ENCODE peak calls at places on chromosomes 1 and 21, in seven cellular contexts. Z, A, B, L, I, K and C are unnamed samples.

GRCh38 chr1:41653574-41653973 is 169.1 kb upstream of the EDN2 start:
- DNase-seq in I (peak), B (no peak), A (no peak), Z (no peak), L (no peak), K (no peak), C (no peak)

GRCh38 chr1:36366091-36366661 is 19.5 kb downstream of the STK40 start:
- DNase-seq in K (peak), Z (no peak), A (peak), L (no peak), I (peak), B (no peak), C (peak)

GRCh38 chr1:178397678-178398077 is 99.1 kb downstream of the CLEC20A start:
- DNase-seq in B (peak), I (no peak), L (no peak), K (peak), Z (no peak), A (no peak), C (no peak)

GRCh38 chr1:24957016-24957807 is 27.1 kb upstream of the RUNX3 start:
- DNase-seq in B (no peak), A (no peak), Z (no peak), K (no peak), L (no peak), I (no peak), C (no peak)

GRCh38 chr1:24525606-24526005 is 23.0 kb downstream of the RCAN3 start:
- DNase-seq in K (no peak), B (no peak), I (no peak), L (no peak), Z (no peak), A (no peak), C (no peak)

GRCh38 chr1:228792601-228793000 is 57.3 kb downstream of the RHOU start:
- DNase-seq in K (no peak), A (no peak), I (no peak), Z (no peak), B (no peak), L (no peak), C (no peak)

GRCh38 chr1:3244025-3244424 is 175.0 kb downstream of the PRDM16 start:
- DNase-seq in L (no peak), Z (no peak), A (no peak), I (no peak), B (no peak), K (no peak), C (no peak)

GRCh38 chr1:194056169-194056568 is 869.8 kb upstream of the B3GALT2 start:
- DNase-seq in K (no peak), Z (no peak), L (no peak), I (no peak), A (no peak), B (no peak), C (no peak)

GRCh38 chr1:200351826-200352549 is 57.8 kb downstream of the ZNF281 start:
- DNase-seq in I (peak), B (no peak), L (peak), K (peak), Z (no peak), A (no peak), C (peak)

GRCh38 chr1:234656981-234657651 is 47.1 kb upstream of the IRF2BP2 start:
- DNase-seq in B (peak), A (no peak), K (peak), Z (peak), L (peak), I (no peak), C (no peak)

GRCh38 chr1:213979751-213980605 is 7.8 kb upstream of the PROX1 start:
- DNase-seq in A (peak), I (no peak), Z (no peak), L (no peak), B (no peak), K (no peak), C (no peak)

GRCh38 chr1:47189844-47190562 is at the start of gene PDZK1IP1:
- DNase-seq in L (no peak), Z (no peak), I (no peak), B (no peak), K (peak), A (peak), C (peak)

GRCh38 chr1:7387053-7387861 is 383.8 kb upstream of the VAMP3 start:
- DNase-seq in K (no peak), B (peak), I (no peak), Z (no peak), A (no peak), L (no peak), C (no peak)

GRCh38 chr1:98794196-98794886 is 132.8 kb downstream of the SNX7 start:
- DNase-seq in A (peak), K (peak), I (peak), B (peak), L (peak), Z (peak), C (peak)

GRCh38 chr1:179879797-179880196 is 2.2 kb upstream of the TOR1AIP2 start:
- DNase-seq in A (no peak), K (no peak), I (no peak), B (no peak), L (peak), Z (no peak), C (no peak)

GRCh38 chr1:14242870-14243269 is 355.6 kb upstream of the KAZN start:
- DNase-seq in B (no peak), A (no peak), I (no peak), Z (no peak), L (no peak), K (no peak), C (no peak)
- H2AFZ ChIP-seq in B (no peak), A (no peak), I (peak), Z (no peak), L (no peak), K (no peak), C (no peak)

DNA sequence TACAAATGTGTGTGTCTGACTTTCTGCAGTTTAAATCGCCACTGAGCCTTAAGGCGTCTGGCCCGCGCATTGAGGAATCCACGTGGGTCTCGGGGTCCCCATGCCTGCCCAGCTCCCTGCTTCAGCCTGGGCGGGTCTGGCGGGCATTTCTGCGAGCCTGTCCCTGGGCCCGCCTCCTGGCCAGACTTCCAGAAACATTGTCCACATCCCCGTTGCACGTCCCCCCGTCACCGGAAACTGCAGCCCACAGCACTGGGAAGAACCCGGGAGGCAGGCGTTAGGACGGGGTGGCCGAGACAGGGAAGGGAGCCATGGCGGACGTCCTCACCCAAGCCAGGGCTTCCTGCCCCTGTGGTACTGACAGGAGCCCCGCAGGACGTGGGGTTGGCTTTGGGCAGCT is 113.1 kb upstream of the COL6A1 start:
- DNase-seq in A (no peak), Z (no peak), B (no peak), K (no peak), L (no peak), I (no peak), C (no peak)
- TF ChIP-seq EZH2phosphoT487 in A (no peak), Z (no peak), B (no peak), K (no peak), L (no peak), I (no peak), C (no peak)

DNA sequence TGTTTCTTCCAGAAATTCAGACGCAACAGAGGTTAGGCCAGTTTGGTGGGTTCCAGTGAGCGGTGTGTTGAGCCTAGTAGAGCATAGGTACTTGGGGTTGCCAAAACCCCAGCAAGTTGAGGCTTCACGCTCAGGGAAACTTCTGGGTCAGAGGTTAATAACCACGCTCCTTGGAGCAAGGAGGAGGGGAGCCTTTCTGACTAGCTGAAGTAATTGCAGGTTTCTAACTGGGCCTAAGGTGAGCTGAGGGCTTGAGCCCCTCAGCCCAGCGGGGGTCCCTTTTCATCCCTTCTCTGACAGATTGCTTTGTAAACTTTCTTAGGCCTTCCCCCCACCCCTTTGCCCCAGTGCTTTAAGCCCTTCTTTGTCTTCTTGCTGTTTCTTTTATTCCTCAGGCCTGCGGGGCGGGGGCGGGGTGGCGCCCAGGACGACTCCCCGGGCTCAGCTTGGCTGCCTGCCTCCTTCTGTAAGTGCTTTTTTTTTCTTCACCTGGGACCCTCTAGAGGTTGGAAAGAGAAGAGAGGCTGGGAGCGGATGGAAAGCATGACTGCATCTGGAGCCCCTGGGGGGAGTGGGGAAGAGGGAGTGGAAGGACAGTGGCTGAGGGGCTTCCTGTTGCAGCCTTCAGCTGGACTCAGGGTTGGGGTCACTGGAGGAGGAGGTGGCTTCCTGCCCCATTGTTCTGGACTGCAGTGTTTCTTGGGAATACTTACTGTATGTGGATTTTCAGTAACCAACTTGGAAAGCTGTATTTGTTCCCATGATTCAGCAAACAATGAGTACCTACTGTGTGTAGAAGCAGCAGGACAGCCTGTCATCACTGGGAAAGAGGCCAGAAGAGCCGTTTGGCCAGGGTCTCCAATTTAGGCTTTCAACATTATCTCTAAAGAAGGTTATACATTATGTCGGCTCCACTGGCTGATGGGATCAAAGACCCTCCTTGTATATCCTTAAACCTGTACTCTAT is 1.4 kb upstream of the ZNF436 start:
- DNase-seq in A (peak), I (no peak), B (peak), L (no peak), Z (no peak), K (peak), C (peak)
- H2AFZ ChIP-seq in A (no peak), I (no peak), B (no peak), L (no peak), Z (no peak), K (peak), C (no peak)

DNA sequence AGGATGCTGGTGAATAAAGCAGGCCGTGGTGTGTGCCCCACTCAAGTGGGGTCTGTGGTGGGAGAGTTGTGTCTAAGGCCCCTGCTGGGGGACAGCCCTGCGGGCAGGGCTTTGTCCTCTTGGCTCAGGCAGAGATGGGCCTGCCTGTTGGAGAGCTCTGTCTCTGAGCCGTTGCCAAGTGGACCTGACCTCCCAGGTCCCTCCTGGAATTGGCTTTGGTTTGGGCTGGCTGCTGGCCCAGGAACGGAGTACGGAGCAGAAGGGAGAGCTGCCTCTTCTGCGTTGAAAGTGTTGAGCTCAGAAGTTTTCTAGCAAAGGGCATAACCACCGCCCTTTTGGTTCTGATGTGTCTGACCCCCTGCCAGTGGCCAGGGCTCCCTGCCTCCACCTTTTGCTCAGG is 153.9 kb downstream of the PEX14 start:
- DNase-seq in A (no peak), I (no peak), B (no peak), K (no peak), L (no peak), Z (no peak), C (no peak)
- TF ChIP-seq EZH2phosphoT487 in A (no peak), I (no peak), B (no peak), K (no peak), L (no peak), Z (no peak), C (no peak)

DNA sequence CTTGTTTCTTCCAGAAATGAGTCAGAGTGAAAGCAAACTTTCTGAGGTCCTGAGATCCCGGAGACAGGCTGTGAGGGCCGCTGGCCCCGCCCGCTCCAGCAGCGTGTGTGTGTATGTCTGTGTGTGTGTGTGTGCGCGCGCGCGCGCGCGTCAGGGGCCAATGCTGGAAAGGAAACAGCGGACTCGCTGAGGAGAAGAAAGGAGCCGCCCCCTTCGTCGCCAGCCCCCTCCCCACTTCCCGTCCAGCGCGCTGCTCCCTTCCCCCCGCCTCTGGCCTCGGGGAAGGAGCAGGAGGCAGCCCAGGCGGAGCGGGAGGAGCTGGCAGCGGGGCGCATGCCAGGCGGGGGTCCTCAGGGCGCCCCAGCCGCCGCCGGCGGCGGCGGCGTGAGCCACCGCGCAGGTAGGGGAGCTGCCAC is at the start of gene DISC1:
- DNase-seq in I (no peak), B (peak), A (peak), L (peak), K (peak), Z (peak), C (peak)
- H2AFZ ChIP-seq in I (no peak), B (peak), A (peak), L (peak), K (peak), Z (peak), C (peak)

GRCh38 chr1:1461721-1462317 is 9.7 kb upstream of the ATAD3B start:
- DNase-seq in I (no peak), Z (no peak), K (no peak), A (no peak), B (peak), L (peak), C (no peak)

GRCh38 chr1:1463312-1463711 is 8.3 kb upstream of the ATAD3B start:
- DNase-seq in K (no peak), A (no peak), Z (no peak), I (no peak), B (no peak), L (no peak), C (no peak)

GRCh38 chr1:1460540-1461130 is 10.9 kb upstream of the ATAD3B start:
- DNase-seq in K (no peak), A (no peak), B (no peak), I (no peak), Z (no peak), L (no peak), C (no peak)

GRCh38 chr1:1462318-1462966 is 9.1 kb upstream of the ATAD3B start:
- DNase-seq in Z (no peak), A (no peak), I (peak), K (peak), L (peak), B (no peak), C (no peak)
- TF ChIP-seq EZH2phosphoT487 in Z (no peak), A (no peak), I (no peak), K (no peak), L (no peak), B (no peak), C (no peak)

GRCh38 chr21:39568380-39568779 is 44.4 kb upstream of the B3GALT5 start:
- DNase-seq in L (no peak), K (no peak), A (no peak), B (no peak), I (no peak), Z (no peak), C (no peak)

GRCh38 chr21:39567180-39567972 is 45.4 kb upstream of the B3GALT5 start:
- DNase-seq in Z (no peak), B (no peak), A (no peak), K (no peak), L (no peak), I (no peak), C (no peak)

GRCh38 chr21:39562791-39563770 is 49.7 kb upstream of the B3GALT5 start:
- DNase-seq in I (no peak), K (peak), B (no peak), Z (no peak), L (no peak), A (no peak), C (no peak)

GRCh38 chr21:39561128-39561527 is 51.6 kb upstream of the B3GALT5 start:
- DNase-seq in I (no peak), K (no peak), B (no peak), A (no peak), L (no peak), Z (no peak), C (peak)

DNA sequence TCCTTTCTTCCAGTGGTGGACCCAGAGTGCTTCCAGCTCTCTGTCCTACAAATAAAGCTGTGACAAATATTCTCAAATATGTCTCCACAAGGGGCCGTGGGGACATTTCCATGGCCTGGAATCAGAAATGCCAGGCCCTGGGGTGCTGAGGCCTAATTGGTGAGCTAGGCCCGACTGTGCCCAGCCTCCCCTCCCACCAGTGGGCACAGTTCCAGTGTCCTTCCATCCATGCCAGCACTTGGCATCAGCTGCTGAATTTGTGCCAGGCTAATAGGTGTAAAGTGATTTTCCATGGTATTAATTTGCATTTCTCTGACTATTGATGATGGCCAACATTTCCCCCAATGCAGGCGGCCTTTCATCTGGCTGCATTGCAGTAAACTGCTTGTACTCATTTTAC is 48.5 kb upstream of the B3GALT5 start:
- DNase-seq in K (no peak), B (no peak), I (no peak), L (no peak), A (no peak), Z (no peak), C (no peak)
- H2AFZ ChIP-seq in K (no peak), B (no peak), I (no peak), L (no peak), A (no peak), Z (no peak), C (no peak)

GRCh38 chr1:168085401-168085872 is 51.3 kb downstream of the GPR161 start:
- DNase-seq in Z (no peak), B (no peak), L (no peak), I (no peak), K (no peak), A (no peak), C (no peak)
- TF ChIP-seq EZH2phosphoT487 in Z (no peak), B (no peak), L (no peak), I (no peak), K (no peak), A (no peak), C (no peak)

DNA sequence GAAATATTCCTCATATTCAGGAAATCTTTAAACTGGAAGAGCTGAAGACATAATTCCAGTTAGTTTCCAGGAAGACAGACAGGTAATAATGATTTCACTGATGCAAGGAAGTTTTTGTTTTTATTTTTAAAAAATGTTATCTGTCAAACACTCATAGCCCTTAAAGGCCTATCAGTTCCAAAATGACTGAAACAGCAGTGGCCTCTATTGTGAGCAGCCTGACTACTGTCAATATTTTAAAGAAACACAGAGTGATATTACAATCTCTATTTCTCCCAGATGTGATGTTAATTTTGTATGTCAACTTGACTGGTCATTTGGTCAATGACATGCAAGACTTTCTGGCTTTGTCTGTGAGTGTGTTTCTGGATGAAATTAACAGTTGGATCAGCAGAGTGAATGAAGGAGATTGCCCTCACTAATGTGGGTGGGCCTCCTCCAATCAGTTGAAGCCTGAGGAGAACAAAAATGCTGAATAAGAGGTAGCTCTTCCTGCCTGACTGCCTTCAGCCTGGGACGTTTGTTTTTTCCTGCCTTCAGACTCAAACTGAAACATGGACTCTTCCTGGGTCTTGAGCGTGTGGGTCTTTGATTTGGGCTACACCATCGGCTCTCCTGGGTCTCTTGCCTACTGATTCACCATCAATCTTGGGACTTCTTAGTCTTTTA is 31.3 kb upstream of the SLC30A10 start:
- DNase-seq in L (no peak), Z (no peak), B (no peak), I (no peak), K (no peak), A (no peak), C (no peak)
- H2AFZ ChIP-seq in L (peak), Z (peak), B (no peak), I (no peak), K (no peak), A (no peak), C (no peak)